ENCODE peak calls at places on chromosomes 13 and 19, in ten cellular contexts. One of them, this sample, is unnamed.

GRCh38 chr19:27736225-27736624 is 1476.7 kb downstream of the UQCRFS1 start:
- DNase-seq in T-helper 9 cell: no peak
- DNase-seq in SK-N-SH: no peak
- DNase-seq in NCI-H524: no peak
- DNase-seq in activated CD4-positive, alpha-beta T cell treated with anti-CD3 and anti-CD28 coated beads, Interleukin-2, amount 50 U/mL, for 24 hours: no peak
- DNase-seq in NCI-H69: no peak
- DNase-seq in foreskin fibroblast: no peak
- DNase-seq in tibial nerve: no peak
- DNase-seq in epithelial cell of esophagus: no peak
- DNase-seq in Right ventricle myocardium superior: no peak
- DNase-seq in this sample: no peak

GRCh38 chr13:48125794-48126228 is 30.9 kb upstream of the MED4 start:
- DNase-seq in T-helper 9 cell: no peak
- DNase-seq in SK-N-SH: no peak
- DNase-seq in NCI-H524: no peak
- DNase-seq in activated CD4-positive, alpha-beta T cell treated with anti-CD3 and anti-CD28 coated beads, Interleukin-2, amount 50 U/mL, for 24 hours: no peak
- DNase-seq in NCI-H69: peak; percentile 4
- DNase-seq in foreskin fibroblast: peak; percentile 24
- DNase-seq in tibial nerve: peak; percentile 49
- DNase-seq in epithelial cell of esophagus: no peak
- DNase-seq in Right ventricle myocardium superior: no peak
- DNase-seq in this sample: no peak

GRCh38 chr13:51585234-51585672 is 991 bp downstream of the WDFY2 start:
- DNase-seq in T-helper 9 cell: no peak
- DNase-seq in SK-N-SH: no peak
- DNase-seq in NCI-H524: peak; percentile 48
- DNase-seq in activated CD4-positive, alpha-beta T cell treated with anti-CD3 and anti-CD28 coated beads, Interleukin-2, amount 50 U/mL, for 24 hours: no peak
- DNase-seq in NCI-H69: peak; percentile 34
- DNase-seq in foreskin fibroblast: peak; percentile 38
- DNase-seq in tibial nerve: peak; percentile 13
- DNase-seq in epithelial cell of esophagus: peak; percentile 20
- DNase-seq in Right ventricle myocardium superior: no peak
- DNase-seq in this sample: no peak

GRCh38 chr13:99063952-99064351 is 86.1 kb upstream of the DOCK9 start:
- DNase-seq in T-helper 9 cell: no peak
- DNase-seq in SK-N-SH: no peak
- DNase-seq in NCI-H524: no peak
- DNase-seq in activated CD4-positive, alpha-beta T cell treated with anti-CD3 and anti-CD28 coated beads, Interleukin-2, amount 50 U/mL, for 24 hours: no peak
- DNase-seq in NCI-H69: no peak
- DNase-seq in foreskin fibroblast: peak; percentile 44
- DNase-seq in tibial nerve: no peak
- DNase-seq in epithelial cell of esophagus: no peak
- DNase-seq in Right ventricle myocardium superior: no peak
- DNase-seq in this sample: no peak

GRCh38 chr19:4971424-4971793 is 2.5 kb downstream of the KDM4B start:
- DNase-seq in T-helper 9 cell: no peak
- DNase-seq in SK-N-SH: peak; percentile 61
- DNase-seq in NCI-H524: peak; percentile 71
- DNase-seq in activated CD4-positive, alpha-beta T cell treated with anti-CD3 and anti-CD28 coated beads, Interleukin-2, amount 50 U/mL, for 24 hours: no peak
- DNase-seq in NCI-H69: peak; percentile 90
- DNase-seq in foreskin fibroblast: peak; percentile 60
- DNase-seq in tibial nerve: no peak
- DNase-seq in epithelial cell of esophagus: peak; percentile 44
- DNase-seq in Right ventricle myocardium superior: peak; percentile 68
- DNase-seq in this sample: no peak

GRCh38 chr13:52348983-52349780 is 56.8 kb downstream of the THSD1 start:
- DNase-seq in T-helper 9 cell: no peak
- DNase-seq in SK-N-SH: no peak
- DNase-seq in NCI-H524: no peak
- DNase-seq in activated CD4-positive, alpha-beta T cell treated with anti-CD3 and anti-CD28 coated beads, Interleukin-2, amount 50 U/mL, for 24 hours: no peak
- DNase-seq in NCI-H69: peak; percentile 13
- DNase-seq in foreskin fibroblast: peak; percentile 85
- DNase-seq in tibial nerve: no peak
- DNase-seq in epithelial cell of esophagus: peak; percentile 98
- DNase-seq in Right ventricle myocardium superior: no peak
- DNase-seq in this sample: no peak

GRCh38 chr13:96816261-96816660 is 178.0 kb downstream of the OXGR1 start:
- DNase-seq in T-helper 9 cell: no peak
- DNase-seq in SK-N-SH: no peak
- DNase-seq in NCI-H524: no peak
- DNase-seq in activated CD4-positive, alpha-beta T cell treated with anti-CD3 and anti-CD28 coated beads, Interleukin-2, amount 50 U/mL, for 24 hours: no peak
- DNase-seq in NCI-H69: no peak
- DNase-seq in foreskin fibroblast: peak; percentile 77
- DNase-seq in tibial nerve: peak; percentile 78
- DNase-seq in epithelial cell of esophagus: no peak
- DNase-seq in Right ventricle myocardium superior: no peak
- DNase-seq in this sample: no peak

GRCh38 chr13:109919715-109920375 is 133.5 kb upstream of the IRS2 start:
- DNase-seq in T-helper 9 cell: no peak
- DNase-seq in SK-N-SH: no peak
- DNase-seq in NCI-H524: no peak
- DNase-seq in activated CD4-positive, alpha-beta T cell treated with anti-CD3 and anti-CD28 coated beads, Interleukin-2, amount 50 U/mL, for 24 hours: no peak
- DNase-seq in NCI-H69: no peak
- DNase-seq in foreskin fibroblast: peak; percentile 59
- DNase-seq in tibial nerve: no peak
- DNase-seq in epithelial cell of esophagus: no peak
- DNase-seq in Right ventricle myocardium superior: no peak
- DNase-seq in this sample: no peak

GRCh38 chr19:17078038-17078919 is 2.7 kb downstream of the MYO9B start:
- DNase-seq in T-helper 9 cell: no peak
- DNase-seq in SK-N-SH: no peak
- DNase-seq in NCI-H524: no peak
- DNase-seq in activated CD4-positive, alpha-beta T cell treated with anti-CD3 and anti-CD28 coated beads, Interleukin-2, amount 50 U/mL, for 24 hours: no peak
- DNase-seq in NCI-H69: no peak
- DNase-seq in foreskin fibroblast: no peak
- DNase-seq in tibial nerve: no peak
- DNase-seq in epithelial cell of esophagus: peak; percentile 41
- DNase-seq in Right ventricle myocardium superior: no peak
- DNase-seq in this sample: no peak

GRCh38 chr13:23799945-23800344 is 89.3 kb downstream of the MIPEP start:
- DNase-seq in T-helper 9 cell: no peak
- DNase-seq in SK-N-SH: no peak
- DNase-seq in NCI-H524: no peak
- DNase-seq in activated CD4-positive, alpha-beta T cell treated with anti-CD3 and anti-CD28 coated beads, Interleukin-2, amount 50 U/mL, for 24 hours: no peak
- DNase-seq in NCI-H69: no peak
- DNase-seq in foreskin fibroblast: peak; percentile 67
- DNase-seq in tibial nerve: no peak
- DNase-seq in epithelial cell of esophagus: no peak
- DNase-seq in Right ventricle myocardium superior: no peak
- DNase-seq in this sample: no peak

GRCh38 chr19:33832633-33833032 is 36.0 kb downstream of the KCTD15 start:
- DNase-seq in T-helper 9 cell: no peak
- DNase-seq in SK-N-SH: no peak
- DNase-seq in NCI-H524: no peak
- DNase-seq in activated CD4-positive, alpha-beta T cell treated with anti-CD3 and anti-CD28 coated beads, Interleukin-2, amount 50 U/mL, for 24 hours: no peak
- DNase-seq in NCI-H69: no peak
- DNase-seq in foreskin fibroblast: no peak
- DNase-seq in tibial nerve: no peak
- DNase-seq in epithelial cell of esophagus: no peak
- DNase-seq in Right ventricle myocardium superior: no peak
- DNase-seq in this sample: no peak

GRCh38 chr19:45117167-45117594 is 24.2 kb downstream of the PPP1R37 start:
- DNase-seq in T-helper 9 cell: no peak
- DNase-seq in SK-N-SH: no peak
- DNase-seq in NCI-H524: peak; percentile 80
- DNase-seq in activated CD4-positive, alpha-beta T cell treated with anti-CD3 and anti-CD28 coated beads, Interleukin-2, amount 50 U/mL, for 24 hours: peak; percentile 16
- DNase-seq in NCI-H69: peak; percentile 85
- DNase-seq in foreskin fibroblast: no peak
- DNase-seq in tibial nerve: no peak
- DNase-seq in epithelial cell of esophagus: no peak
- DNase-seq in Right ventricle myocardium superior: no peak
- DNase-seq in this sample: peak; percentile 6

GRCh38 chr13:48028066-48028465 is 9.5 kb upstream of the NUDT15 start:
- DNase-seq in T-helper 9 cell: no peak
- DNase-seq in SK-N-SH: no peak
- DNase-seq in NCI-H524: no peak
- DNase-seq in activated CD4-positive, alpha-beta T cell treated with anti-CD3 and anti-CD28 coated beads, Interleukin-2, amount 50 U/mL, for 24 hours: no peak
- DNase-seq in NCI-H69: no peak
- DNase-seq in foreskin fibroblast: no peak
- DNase-seq in tibial nerve: no peak
- DNase-seq in epithelial cell of esophagus: peak; percentile 74
- DNase-seq in Right ventricle myocardium superior: no peak
- DNase-seq in this sample: no peak

GRCh38 chr19:7722231-7722651 is 9.7 kb downstream of the CLEC4G start:
- DNase-seq in T-helper 9 cell: no peak
- DNase-seq in SK-N-SH: no peak
- DNase-seq in NCI-H524: peak; percentile 99
- DNase-seq in activated CD4-positive, alpha-beta T cell treated with anti-CD3 and anti-CD28 coated beads, Interleukin-2, amount 50 U/mL, for 24 hours: no peak
- DNase-seq in NCI-H69: peak; percentile 61
- DNase-seq in foreskin fibroblast: no peak
- DNase-seq in tibial nerve: no peak
- DNase-seq in epithelial cell of esophagus: no peak
- DNase-seq in Right ventricle myocardium superior: no peak
- DNase-seq in this sample: peak; percentile 16

GRCh38 chr13:105904034-105904742 is 631.3 kb downstream of the EFNB2 start:
- DNase-seq in T-helper 9 cell: no peak
- DNase-seq in SK-N-SH: no peak
- DNase-seq in NCI-H524: no peak
- DNase-seq in activated CD4-positive, alpha-beta T cell treated with anti-CD3 and anti-CD28 coated beads, Interleukin-2, amount 50 U/mL, for 24 hours: no peak
- DNase-seq in NCI-H69: no peak
- DNase-seq in foreskin fibroblast: no peak
- DNase-seq in tibial nerve: no peak
- DNase-seq in epithelial cell of esophagus: peak; percentile 64
- DNase-seq in Right ventricle myocardium superior: no peak
- DNase-seq in this sample: no peak

GRCh38 chr19:11538232-11539036 is at the start of gene CNN1:
- DNase-seq in T-helper 9 cell: no peak
- DNase-seq in SK-N-SH: no peak
- DNase-seq in NCI-H524: no peak
- DNase-seq in activated CD4-positive, alpha-beta T cell treated with anti-CD3 and anti-CD28 coated beads, Interleukin-2, amount 50 U/mL, for 24 hours: no peak
- DNase-seq in NCI-H69: no peak
- DNase-seq in foreskin fibroblast: peak; percentile 73
- DNase-seq in tibial nerve: peak; percentile 13
- DNase-seq in epithelial cell of esophagus: no peak
- DNase-seq in Right ventricle myocardium superior: peak; percentile 73
- DNase-seq in this sample: no peak

GRCh38 chr19:32363175-32363574 is 17.8 kb downstream of the ZNF507 start:
- DNase-seq in T-helper 9 cell: no peak
- DNase-seq in SK-N-SH: no peak
- DNase-seq in NCI-H524: no peak
- DNase-seq in activated CD4-positive, alpha-beta T cell treated with anti-CD3 and anti-CD28 coated beads, Interleukin-2, amount 50 U/mL, for 24 hours: no peak
- DNase-seq in NCI-H69: no peak
- DNase-seq in foreskin fibroblast: no peak
- DNase-seq in tibial nerve: no peak
- DNase-seq in epithelial cell of esophagus: peak; percentile 76
- DNase-seq in Right ventricle myocardium superior: no peak
- DNase-seq in this sample: no peak

GRCh38 chr13:53010374-53011105 is 18.1 kb upstream of the OLFM4 start:
- DNase-seq in T-helper 9 cell: no peak
- DNase-seq in SK-N-SH: no peak
- DNase-seq in NCI-H524: no peak
- DNase-seq in activated CD4-positive, alpha-beta T cell treated with anti-CD3 and anti-CD28 coated beads, Interleukin-2, amount 50 U/mL, for 24 hours: no peak
- DNase-seq in NCI-H69: peak; percentile 66
- DNase-seq in foreskin fibroblast: no peak
- DNase-seq in tibial nerve: peak; percentile 27
- DNase-seq in epithelial cell of esophagus: peak; percentile 84
- DNase-seq in Right ventricle myocardium superior: no peak
- DNase-seq in this sample: no peak

GRCh38 chr19:18073197-18073596 is 13.5 kb downstream of the IL12RB1 start:
- DNase-seq in T-helper 9 cell: no peak
- DNase-seq in SK-N-SH: no peak
- DNase-seq in NCI-H524: no peak
- DNase-seq in activated CD4-positive, alpha-beta T cell treated with anti-CD3 and anti-CD28 coated beads, Interleukin-2, amount 50 U/mL, for 24 hours: no peak
- DNase-seq in NCI-H69: no peak
- DNase-seq in foreskin fibroblast: no peak
- DNase-seq in tibial nerve: no peak
- DNase-seq in epithelial cell of esophagus: no peak
- DNase-seq in Right ventricle myocardium superior: no peak
- DNase-seq in this sample: no peak

GRCh38 chr13:98407575-98407974 is 169.3 kb downstream of the STK24 start:
- DNase-seq in T-helper 9 cell: no peak
- DNase-seq in SK-N-SH: no peak
- DNase-seq in NCI-H524: no peak
- DNase-seq in activated CD4-positive, alpha-beta T cell treated with anti-CD3 and anti-CD28 coated beads, Interleukin-2, amount 50 U/mL, for 24 hours: no peak
- DNase-seq in NCI-H69: no peak
- DNase-seq in foreskin fibroblast: no peak
- DNase-seq in tibial nerve: no peak
- DNase-seq in epithelial cell of esophagus: no peak
- DNase-seq in Right ventricle myocardium superior: no peak
- DNase-seq in this sample: no peak

GRCh38 chr13:49098198-49098597 is 121.9 kb upstream of the MLNR start:
- DNase-seq in T-helper 9 cell: no peak
- DNase-seq in SK-N-SH: peak; percentile 4
- DNase-seq in NCI-H524: no peak
- DNase-seq in activated CD4-positive, alpha-beta T cell treated with anti-CD3 and anti-CD28 coated beads, Interleukin-2, amount 50 U/mL, for 24 hours: no peak
- DNase-seq in NCI-H69: no peak
- DNase-seq in foreskin fibroblast: peak; percentile 87
- DNase-seq in tibial nerve: no peak
- DNase-seq in epithelial cell of esophagus: peak; percentile 79
- DNase-seq in Right ventricle myocardium superior: no peak
- DNase-seq in this sample: peak; percentile 1

GRCh38 chr13:49046002-49046401 is 70.3 kb downstream of the FNDC3A start:
- DNase-seq in T-helper 9 cell: no peak
- DNase-seq in SK-N-SH: no peak
- DNase-seq in NCI-H524: no peak
- DNase-seq in activated CD4-positive, alpha-beta T cell treated with anti-CD3 and anti-CD28 coated beads, Interleukin-2, amount 50 U/mL, for 24 hours: no peak
- DNase-seq in NCI-H69: no peak
- DNase-seq in foreskin fibroblast: no peak
- DNase-seq in tibial nerve: no peak
- DNase-seq in epithelial cell of esophagus: no peak
- DNase-seq in Right ventricle myocardium superior: no peak
- DNase-seq in this sample: no peak

GRCh38 chr19:41166888-41167804 is 25.9 kb upstream of the CYP2S1 start:
- DNase-seq in T-helper 9 cell: no peak
- DNase-seq in SK-N-SH: no peak
- DNase-seq in NCI-H524: no peak
- DNase-seq in activated CD4-positive, alpha-beta T cell treated with anti-CD3 and anti-CD28 coated beads, Interleukin-2, amount 50 U/mL, for 24 hours: no peak
- DNase-seq in NCI-H69: no peak
- DNase-seq in foreskin fibroblast: no peak
- DNase-seq in tibial nerve: no peak
- DNase-seq in epithelial cell of esophagus: no peak
- DNase-seq in Right ventricle myocardium superior: no peak
- DNase-seq in this sample: no peak

GRCh38 chr19:17475541-17476115 is 5.3 kb downstream of the SLC27A1 start:
- DNase-seq in T-helper 9 cell: no peak
- DNase-seq in SK-N-SH: no peak
- DNase-seq in NCI-H524: no peak
- DNase-seq in activated CD4-positive, alpha-beta T cell treated with anti-CD3 and anti-CD28 coated beads, Interleukin-2, amount 50 U/mL, for 24 hours: no peak
- DNase-seq in NCI-H69: no peak
- DNase-seq in foreskin fibroblast: peak; percentile 72
- DNase-seq in tibial nerve: peak; percentile 39
- DNase-seq in epithelial cell of esophagus: peak; percentile 25
- DNase-seq in Right ventricle myocardium superior: peak; percentile 84
- DNase-seq in this sample: no peak

GRCh38 chr19:12733907-12734214 is 623 bp downstream of the TRIR start:
- DNase-seq in T-helper 9 cell: no peak
- DNase-seq in SK-N-SH: no peak
- DNase-seq in NCI-H524: no peak
- DNase-seq in activated CD4-positive, alpha-beta T cell treated with anti-CD3 and anti-CD28 coated beads, Interleukin-2, amount 50 U/mL, for 24 hours: no peak
- DNase-seq in NCI-H69: peak; percentile 61
- DNase-seq in foreskin fibroblast: no peak
- DNase-seq in tibial nerve: no peak
- DNase-seq in epithelial cell of esophagus: no peak
- DNase-seq in Right ventricle myocardium superior: no peak
- DNase-seq in this sample: no peak

GRCh38 chr19:8306235-8307054 is 1.7 kb downstream of the CD320 start:
- DNase-seq in T-helper 9 cell: no peak
- DNase-seq in SK-N-SH: no peak
- DNase-seq in NCI-H524: no peak
- DNase-seq in activated CD4-positive, alpha-beta T cell treated with anti-CD3 and anti-CD28 coated beads, Interleukin-2, amount 50 U/mL, for 24 hours: no peak
- DNase-seq in NCI-H69: no peak
- DNase-seq in foreskin fibroblast: no peak
- DNase-seq in tibial nerve: peak; percentile 4
- DNase-seq in epithelial cell of esophagus: no peak
- DNase-seq in Right ventricle myocardium superior: no peak
- DNase-seq in this sample: no peak

GRCh38 chr19:40585677-40586422 is 9.2 kb downstream of the SHKBP1 start:
- DNase-seq in T-helper 9 cell: no peak
- DNase-seq in SK-N-SH: no peak
- DNase-seq in NCI-H524: no peak
- DNase-seq in activated CD4-positive, alpha-beta T cell treated with anti-CD3 and anti-CD28 coated beads, Interleukin-2, amount 50 U/mL, for 24 hours: no peak
- DNase-seq in NCI-H69: no peak
- DNase-seq in foreskin fibroblast: peak; percentile 58
- DNase-seq in tibial nerve: no peak
- DNase-seq in epithelial cell of esophagus: peak; percentile 90
- DNase-seq in Right ventricle myocardium superior: no peak
- DNase-seq in this sample: no peak

GRCh38 chr13:100208002-100208401 is 119.1 kb downstream of the PCCA start:
- DNase-seq in T-helper 9 cell: no peak
- DNase-seq in SK-N-SH: no peak
- DNase-seq in NCI-H524: no peak
- DNase-seq in activated CD4-positive, alpha-beta T cell treated with anti-CD3 and anti-CD28 coated beads, Interleukin-2, amount 50 U/mL, for 24 hours: no peak
- DNase-seq in NCI-H69: no peak
- DNase-seq in foreskin fibroblast: no peak
- DNase-seq in tibial nerve: no peak
- DNase-seq in epithelial cell of esophagus: no peak
- DNase-seq in Right ventricle myocardium superior: no peak
- DNase-seq in this sample: no peak